ENCODE peak calls at places on chromosomes 1 and 21, in nine cellular contexts. K is GM06990, X is left ventricle myocardium inferior, E is Peyer's patch, M is esophagus squamous epithelium, S is heart right ventricle, Z is Caco-2, G is AG10803, L is AG09309. F is an unnamed sample.

GRCh38 chr1:219938706-219939105 is 10.3 kb upstream of the SLC30A10 start:
- DNase-seq in E (no peak), Z (no peak), L (peak; percentile 20), G (peak; percentile 23), M (no peak), K (no peak), S (no peak), X (no peak), F (peak; percentile 59)

GRCh38 chr1:110338200-110339039 is 757 bp upstream of the RBM15 start:
- DNase-seq in Z (peak; percentile 97), X (peak; percentile 95), S (peak; percentile 99), E (peak; percentile 97), L (peak; percentile 100), M (peak; percentile 99), K (peak; percentile 99), G (peak; percentile 84), F (peak; percentile 100)

GRCh38 chr1:92194516-92194915 is 23.2 kb upstream of the C1orf146 start:
- DNase-seq in L (no peak), X (no peak), K (no peak), Z (no peak), M (no peak), S (no peak), G (no peak), E (no peak), F (no peak)

GRCh38 chr1:232319106-232319505 is 310.8 kb downstream of the SIPA1L2 start:
- DNase-seq in L (no peak), G (no peak), X (peak; percentile 89), M (no peak), E (no peak), S (peak; percentile 85), Z (peak; percentile 40), K (no peak), F (no peak)

GRCh38 chr21:33259995-33260394 is 6.2 kb upstream of the IL10RB start:
- DNase-seq in K (no peak), Z (no peak), S (no peak), L (no peak), X (no peak), E (no peak), G (no peak), M (no peak), F (no peak)

GRCh38 chr1:151372411-151372934 is at the start of gene SELENBP1:
- DNase-seq in G (peak; percentile 70), M (no peak), S (peak; percentile 94), K (no peak), X (peak; percentile 87), L (no peak), E (peak; percentile 94), Z (peak; percentile 80), F (peak; percentile 86)

GRCh38 chr1:98053471-98054366 is 132.9 kb upstream of the DPYD start:
- DNase-seq in K (peak; percentile 65), S (peak; percentile 18), L (no peak), X (peak; percentile 55), M (no peak), Z (no peak), E (peak; percentile 76), G (peak; percentile 68), F (no peak)

GRCh38 chr1:39720094-39720999 is 18.3 kb upstream of the PPIE start:
- DNase-seq in E (no peak), K (peak; percentile 42), L (peak; percentile 21), Z (no peak), S (no peak), G (peak; percentile 60), M (no peak), X (no peak), F (peak; percentile 48)

GRCh38 chr1:66925944-66926343 is 1.2 kb downstream of the MIER1 start:
- DNase-seq in G (peak; percentile 21), K (no peak), L (no peak), M (no peak), Z (no peak), E (no peak), X (no peak), S (no peak), F (no peak)

GRCh38 chr1:110084226-110085078 is 14.0 kb upstream of the ALX3 start:
- DNase-seq in X (peak; percentile 43), S (peak; percentile 44), G (peak; percentile 65), K (peak; percentile 38), E (peak; percentile 76), L (peak; percentile 10), M (no peak), Z (no peak), F (no peak)

GRCh38 chr1:66652556-66652955 is 99.7 kb upstream of the DYNLT5 start:
- DNase-seq in E (no peak), Z (no peak), K (no peak), S (no peak), G (peak; percentile 6), L (no peak), X (no peak), M (no peak), F (no peak)

GRCh38 chr1:155083865-155084721 is 5.5 kb downstream of the EFNA3 start:
- DNase-seq in X (no peak), S (peak; percentile 54), K (no peak), G (peak; percentile 26), Z (no peak), L (no peak), E (peak; percentile 59), M (no peak), F (no peak)

GRCh38 chr1:205015241-205015640 is 27.8 kb upstream of the CNTN2 start:
- DNase-seq in L (no peak), M (no peak), E (no peak), K (no peak), Z (no peak), G (no peak), X (no peak), S (no peak), F (no peak)

GRCh38 chr1:206098242-206098919 is 18.8 kb downstream of the AVPR1B start:
- DNase-seq in M (no peak), S (no peak), X (no peak), K (no peak), Z (no peak), G (no peak), E (no peak), L (no peak), F (no peak)

GRCh38 chr1:108646661-108647269 is 14.1 kb downstream of the HENMT1 start:
- DNase-seq in L (peak; percentile 76), M (peak; percentile 45), G (peak; percentile 91), K (peak; percentile 9), X (peak; percentile 71), E (peak; percentile 81), Z (peak; percentile 63), S (peak; percentile 65), F (no peak)

GRCh38 chr1:106620521-106620954 is 435.9 kb upstream of the PRMT6 start:
- DNase-seq in X (no peak), E (no peak), L (peak; percentile 71), S (no peak), Z (no peak), G (peak; percentile 31), M (no peak), K (no peak), F (no peak)

GRCh38 chr1:171434717-171435346 is 50.5 kb upstream of the PRRC2C start:
- DNase-seq in E (no peak), K (no peak), Z (no peak), M (no peak), L (peak; percentile 21), S (no peak), G (peak; percentile 74), X (no peak), F (no peak)

GRCh38 chr1:33122483-33123170 is 41.7 kb downstream of the AZIN2 start:
- DNase-seq in S (no peak), K (no peak), L (no peak), X (no peak), G (no peak), E (no peak), Z (no peak), M (no peak), F (no peak)

GRCh38 chr1:228478912-228479665 is 8.1 kb upstream of the RNF187 start:
- DNase-seq in Z (no peak), E (no peak), S (no peak), G (no peak), K (peak; percentile 41), M (no peak), X (no peak), L (no peak), F (no peak)
- H3K4me3 ChIP-seq in Z (no peak overlapping the region), E (no peak overlapping the region), S (no peak overlapping the region), G (no peak overlapping the region), K (no peak overlapping the region), M (no peak overlapping the region), X (no peak overlapping the region), L (no peak overlapping the region), F (no peak overlapping the region)

GRCh38 chr1:228490120-228491078 is 3.2 kb downstream of the RNF187 start:
- DNase-seq in L (peak; percentile 38), Z (no peak), S (peak; percentile 53), K (no peak), M (no peak), X (peak; percentile 72), G (peak; percentile 82), E (no peak), F (peak; percentile 99)
- H3K4me3 ChIP-seq in L (no peak overlapping the region), Z (no peak overlapping the region), S (no peak overlapping the region), K (no peak overlapping the region), M (no peak overlapping the region), X (no peak overlapping the region), G (no peak overlapping the region), E (no peak overlapping the region), F (no peak overlapping the region)

DNA sequence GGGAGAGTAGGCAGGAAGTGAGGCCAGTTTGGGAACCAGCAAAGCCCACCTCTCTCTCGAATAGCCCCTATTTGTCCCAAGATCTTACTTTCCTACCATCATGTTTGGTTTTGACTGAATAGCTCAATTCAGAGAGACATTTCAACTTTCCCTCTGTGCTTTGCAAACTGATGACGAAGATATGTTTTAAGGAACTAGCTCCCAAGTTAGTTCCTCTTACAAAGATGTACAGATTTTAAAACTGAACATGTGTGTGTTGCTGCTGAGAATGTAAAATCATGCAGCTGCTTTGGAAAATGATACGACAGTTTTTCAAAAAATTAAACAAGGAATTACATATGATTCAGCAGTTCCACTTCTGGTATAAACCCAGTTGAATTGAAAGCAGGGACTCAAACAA is 33.6 kb downstream of the KIF26B start:
- DNase-seq in G (no peak), X (no peak), K (no peak), S (no peak), L (no peak), M (no peak), Z (no peak), E (no peak), F (no peak)
- H3K4me3 ChIP-seq in G (no peak overlapping the region), X (no peak overlapping the region), K (no peak overlapping the region), S (no peak overlapping the region), L (no peak overlapping the region), M (no peak overlapping the region), Z (no peak overlapping the region), E (no peak overlapping the region), F (no peak overlapping the region)

DNA sequence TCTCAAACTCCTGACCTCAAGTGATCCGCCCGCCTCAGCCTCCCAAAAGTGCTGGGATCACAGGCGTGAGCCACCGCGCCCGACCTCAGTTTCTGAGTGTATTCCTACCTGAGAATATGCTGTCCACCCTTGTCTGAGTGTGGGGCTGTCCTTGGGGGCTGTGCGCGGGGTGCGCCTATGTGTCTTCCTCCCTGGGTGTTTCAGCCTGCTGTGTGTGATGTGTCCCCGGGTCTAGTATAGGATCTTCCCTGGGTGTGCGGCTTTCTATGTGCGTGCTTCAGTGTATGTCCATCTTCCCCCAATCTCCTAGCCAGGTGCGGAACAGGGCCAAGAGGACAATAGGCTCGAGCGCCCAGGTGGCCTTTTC is 8.3 kb upstream of the ID3 start:
- DNase-seq in E (no peak), X (no peak), Z (no peak), G (no peak), K (no peak), L (no peak), S (no peak), M (no peak), F (no peak)
- H3K4me3 ChIP-seq in E (peak overlapping the region; percentile 69), X (peak overlapping the region; percentile 70), Z (peak overlapping the region; percentile 48), G (peak overlapping the region; percentile 57), K (peak overlapping the region; percentile 57), L (peak overlapping the region; percentile 65), S (peak overlapping the region; percentile 43), M (peak overlapping the region; percentile 70), F (no peak overlapping the region)

F was measured in LNCaP clone FGC.